ENCODE peak calls at places on chromosomes 7 and 10, in ten cellular contexts. J is CD8-positive, alpha-beta T cell; N is GM23338; M is adrenal gland; S is RWPE2; R is HCT116; E is WTC11; U is astrocyte of the spinal cord; F is GM12865; B is Peyer's patch. L is an unnamed sample.

GRCh38 chr7:86411804-86412203 is 231.9 kb upstream of the GRM3 start:
- DNase-seq in J (no peak), N (no peak), M (no peak), S (no peak), R (no peak), E (no peak), U (peak; percentile 16), F (no peak), B (no peak), L (no peak)

GRCh38 chr7:51182767-51183166 is 133.8 kb downstream of the COBL start:
- DNase-seq in J (no peak), N (no peak), M (no peak), S (no peak), R (no peak), E (no peak), U (no peak), F (no peak), B (no peak), L (no peak)

GRCh38 chr10:23535381-23535780 is 96.5 kb downstream of the OTUD1 start:
- DNase-seq in J (no peak), N (peak; percentile 11), M (no peak), S (no peak), R (no peak), E (no peak), U (no peak), F (no peak), B (no peak), L (no peak)

GRCh38 chr10:35259769-35260397 is 76.4 kb upstream of the CCNY start:
- DNase-seq in J (no peak), N (no peak), M (peak; percentile 2), S (no peak), R (no peak), E (no peak), U (peak; percentile 93), F (no peak), B (no peak), L (no peak)

GRCh38 chr7:65441010-65441409 is 67.4 kb downstream of the ZNF92 start:
- DNase-seq in J (no peak), N (no peak), M (no peak), S (no peak), R (no peak), E (no peak), U (peak; percentile 81), F (no peak), B (no peak), L (no peak)

GRCh38 chr7:97422046-97422445 is 304.5 kb downstream of the SDHAF3 start:
- DNase-seq in J (no peak), N (no peak), M (no peak), S (no peak), R (no peak), E (no peak), U (no peak), F (no peak), B (no peak), L (no peak)

GRCh38 chr7:74092964-74093339 is 9.3 kb downstream of the LIMK1 start:
- DNase-seq in J (no peak), N (peak; percentile 28), M (peak; percentile 72), S (no peak), R (no peak), E (no peak), U (peak; percentile 15), F (peak; percentile 89), B (no peak), L (no peak)

GRCh38 chr7:23687011-23687410 is 7.0 kb downstream of the FAM221A start:
- DNase-seq in J (no peak), N (no peak), M (no peak), S (no peak), R (no peak), E (no peak), U (no peak), F (no peak), B (no peak), L (no peak)

GRCh38 chr7:135697276-135698049 is 30.5 kb downstream of the SLC13A4 start:
- DNase-seq in J (no peak), N (no peak), M (no peak), S (no peak), R (no peak), E (no peak), U (no peak), F (no peak), B (no peak), L (no peak)

GRCh38 chr10:25978771-25979170 is 44.7 kb downstream of the MYO3A start:
- DNase-seq in J (no peak), N (no peak), M (no peak), S (no peak), R (no peak), E (no peak), U (no peak), F (no peak), B (no peak), L (no peak)

DNA sequence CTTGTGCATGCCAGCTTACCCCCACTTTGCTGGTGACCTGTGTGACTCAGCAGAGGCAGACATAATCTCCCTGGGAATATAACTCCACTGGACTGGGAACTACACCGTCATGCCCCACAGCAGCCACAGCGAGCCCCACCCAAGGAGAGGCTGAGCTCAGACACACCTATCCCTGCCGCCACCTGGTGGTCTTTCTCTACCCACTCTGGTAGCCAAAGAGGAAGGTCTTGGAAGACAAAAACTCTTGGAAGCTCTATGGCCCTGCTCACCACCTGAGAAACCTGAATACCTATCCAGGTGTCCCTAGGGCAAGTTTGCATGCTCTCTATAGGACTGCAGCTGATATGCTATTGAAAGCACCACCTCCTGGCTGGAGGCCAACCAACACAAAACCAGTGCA is 48.1 kb downstream of the MYO3A start:
- DNase-seq in J (no peak), N (no peak), M (no peak), S (no peak), R (no peak), E (no peak), U (no peak), F (peak; percentile 9), B (no peak), L (no peak)
- TF ChIP-seq CTCF in J (no peak), N (no peak), M (no peak), S (no peak), R (no peak), E (no peak), U (no peak), F (peak; percentile 7), B (no peak), L (no peak)

GRCh38 chr7:12389089-12389700 is 14.5 kb downstream of the VWDE start:
- DNase-seq in J (no peak), N (peak; percentile 94), M (peak; percentile 74), S (no peak), R (peak; percentile 43), E (peak; percentile 65), U (peak; percentile 70), F (peak; percentile 69), B (no peak), L (peak; percentile 45)
- TF ChIP-seq CTCF in J (peak; percentile 89), N (peak; percentile 91), M (peak; percentile 44), S (peak; percentile 90), R (peak; percentile 83), E (peak; percentile 62), U (peak; percentile 90), F (peak; percentile 79), B (peak; percentile 72), L (peak; percentile 88)

GRCh38 chr7:107966701-107967100 is 36.3 kb downstream of the LAMB1 start:
- DNase-seq in J (no peak), N (peak; percentile 48), M (no peak), S (no peak), R (no peak), E (peak; percentile 15), U (peak; percentile 89), F (no peak), B (no peak), L (no peak)
- TF ChIP-seq CTCF in J (no peak), N (no peak), M (no peak), S (no peak), R (no peak), E (no peak), U (peak; percentile 5), F (no peak), B (no peak), L (no peak)

DNA sequence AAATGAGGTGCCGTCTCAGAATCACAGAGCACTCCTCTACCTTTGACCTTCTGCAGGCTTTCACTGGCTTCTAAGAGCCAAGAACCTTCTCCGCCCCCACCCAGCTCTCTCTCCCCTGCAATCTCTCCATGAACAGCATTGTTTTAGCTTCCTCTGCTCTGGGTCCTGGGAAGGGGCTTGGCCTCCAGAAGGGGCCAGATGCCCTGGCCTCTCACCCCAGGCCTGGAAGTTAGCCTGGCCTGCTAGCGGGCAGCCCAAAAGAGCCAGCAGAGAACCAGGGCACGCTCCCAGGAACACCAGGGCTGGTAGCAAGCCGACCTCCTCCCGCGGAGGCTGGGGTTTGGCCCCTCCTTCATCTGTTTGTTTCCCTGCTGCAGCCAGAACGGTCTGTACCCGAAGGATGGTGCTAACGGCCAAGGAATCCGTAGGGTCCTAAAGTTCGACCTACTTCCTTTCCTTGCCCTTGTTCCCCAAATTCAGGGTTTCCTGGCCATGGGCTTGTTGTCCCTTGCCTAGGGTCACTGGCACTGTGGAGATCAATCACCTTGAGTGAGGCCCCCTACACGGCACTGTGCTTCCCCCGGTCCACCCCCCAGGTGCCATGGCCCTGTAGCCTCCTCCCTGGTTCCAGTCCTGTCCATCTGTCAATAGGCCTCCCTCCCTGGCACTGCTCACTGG is 18.7 kb upstream of the DDIT4 start:
- DNase-seq in J (no peak), N (peak; percentile 87), M (peak; percentile 97), S (peak; percentile 77), R (no peak), E (peak; percentile 78), U (peak; percentile 80), F (peak; percentile 70), B (peak; percentile 91), L (peak; percentile 56)
- TF ChIP-seq CTCF in J (no peak), N (no peak), M (no peak), S (no peak), R (no peak), E (no peak), U (no peak), F (no peak), B (no peak), L (no peak)

GRCh38 chr7:38178695-38179344 is 775 bp downstream of the STARD3NL start:
- DNase-seq in J (peak; percentile 7), N (no peak), M (no peak), S (no peak), R (no peak), E (no peak), U (no peak), F (peak; percentile 55), B (no peak), L (no peak)
- TF ChIP-seq CTCF in J (peak; percentile 39), N (no peak), M (no peak), S (no peak), R (peak; percentile 23), E (no peak), U (peak; percentile 8), F (no peak), B (no peak), L (peak; percentile 40)

GRCh38 chr10:71212249-71213126 is at the start of gene UNC5B:
- DNase-seq in J (peak; percentile 16), N (peak; percentile 91), M (peak; percentile 93), S (peak; percentile 38), R (peak; percentile 76), E (peak; percentile 94), U (peak; percentile 91), F (peak; percentile 42), B (peak; percentile 93), L (peak; percentile 91)
- TF ChIP-seq CTCF in J (no peak), N (no peak), M (peak; percentile 48), S (peak; percentile 38), R (peak; percentile 9), E (peak; percentile 10), U (peak; percentile 26), F (no peak), B (peak; percentile 73), L (peak; percentile 55)

L was measured in neural crest cell.